ENCODE peak calls at places on chromosomes 7 and 10, in four cellular contexts. M is K562, S is right atrium auricular region, H is esophagus squamous epithelium. X is an unnamed sample.

GRCh38 chr10:30216811-30217210 is 132.3 kb downstream of the MTPAP start:
- DNase-seq in M (no peak), S (no peak), H (no peak), X (no peak)

GRCh38 chr10:13225601-13226000 is 8.6 kb downstream of the UCMA start:
- DNase-seq in S (no peak), M (no peak), H (no peak), X (no peak)

GRCh38 chr10:29239569-29240472 is 49.0 kb upstream of the LYZL1 start:
- DNase-seq in H (no peak), S (no peak), M (peak), X (peak)

GRCh38 chr7:112423987-112424386 is 26.3 kb upstream of the IFRD1 start:
- DNase-seq in M (no peak), H (no peak), S (no peak), X (no peak)

GRCh38 chr10:82813856-82814255 is 938.9 kb downstream of the NRG3 start:
- DNase-seq in S (no peak), H (no peak), M (no peak), X (no peak)

GRCh38 chr7:21364838-21365267 is 63.0 kb upstream of the SP4 start:
- DNase-seq in S (no peak), H (no peak), M (no peak), X (no peak)

GRCh38 chr7:139620676-139621344 is 97.3 kb downstream of the CLEC2L start:
- DNase-seq in H (no peak), S (no peak), M (peak), X (peak)

GRCh38 chr10:389836-390448 is 254.7 kb downstream of the ZMYND11 start:
- DNase-seq in S (no peak), H (no peak), M (no peak), X (no peak)

GRCh38 chr10:125868372-125868975 is 12.6 kb downstream of the DHX32 start:
- DNase-seq in H (no peak), M (peak), S (no peak), X (peak)

GRCh38 chr10:70222340-70222794 is 10.9 kb downstream of the PPA1 start:
- DNase-seq in S (no peak), M (no peak), H (no peak), X (no peak)

GRCh38 chr7:32215697-32216096 is 145.5 kb upstream of the PDE1C start:
- DNase-seq in S (no peak), H (no peak), M (no peak), X (no peak)

GRCh38 chr10:5623081-5623748 is 43.2 kb downstream of the ASB13 start:
- DNase-seq in S (peak), H (peak), M (peak), X (peak)

GRCh38 chr10:1465993-1466764 is 271.1 kb downstream of the ADARB2 start:
- DNase-seq in H (no peak), S (no peak), M (no peak), X (no peak)

GRCh38 chr7:23486002-23486773 is 15.9 kb upstream of the IGF2BP3 start:
- DNase-seq in H (no peak), S (no peak), M (no peak), X (no peak)

GRCh38 chr10:14414901-14415300 is 84.2 kb upstream of the FRMD4A start:
- DNase-seq in H (no peak), M (no peak), S (no peak), X (no peak)

GRCh38 chr7:106538638-106539037 is 122.3 kb downstream of the CCDC71L start:
- DNase-seq in M (no peak), H (no peak), S (no peak), X (no peak)

GRCh38 chr10:114654829-114655575 is 3.1 kb downstream of the ABLIM1 start:
- DNase-seq in S (no peak), M (no peak), H (no peak), X (no peak)

GRCh38 chr10:24951201-24952145 is 933 bp downstream of the PRTFDC1 start:
- DNase-seq in S (no peak), M (no peak), H (no peak), X (no peak)

GRCh38 chr10:93095225-93095624 is 21.5 kb downstream of the CYP26A1 start:
- DNase-seq in H (no peak), M (no peak), S (peak), X (no peak)

GRCh38 chr10:15419279-15419874 is 48.3 kb upstream of the FAM171A1 start:
- DNase-seq in H (no peak), M (peak), S (no peak), X (peak)

GRCh38 chr7:90621130-90621891 is 25.2 kb downstream of the CDK14 start:
- DNase-seq in S (no peak), H (no peak), M (no peak), X (no peak)

GRCh38 chr7:147088916-147089315 is 972.3 kb downstream of the CNTNAP2 start:
- DNase-seq in S (no peak), H (no peak), M (no peak), X (no peak)

GRCh38 chr7:51366930-51367613 is 50.5 kb upstream of the COBL start:
- DNase-seq in S (no peak), M (peak), H (no peak), X (peak)

GRCh38 chr7:15720849-15721471 is 34.5 kb upstream of the MEOX2 start:
- DNase-seq in M (no peak), S (peak), H (no peak), X (peak)

GRCh38 chr10:14389981-14390590 is 59.4 kb upstream of the FRMD4A start:
- DNase-seq in H (no peak), M (no peak), S (no peak), X (no peak)

DNA sequence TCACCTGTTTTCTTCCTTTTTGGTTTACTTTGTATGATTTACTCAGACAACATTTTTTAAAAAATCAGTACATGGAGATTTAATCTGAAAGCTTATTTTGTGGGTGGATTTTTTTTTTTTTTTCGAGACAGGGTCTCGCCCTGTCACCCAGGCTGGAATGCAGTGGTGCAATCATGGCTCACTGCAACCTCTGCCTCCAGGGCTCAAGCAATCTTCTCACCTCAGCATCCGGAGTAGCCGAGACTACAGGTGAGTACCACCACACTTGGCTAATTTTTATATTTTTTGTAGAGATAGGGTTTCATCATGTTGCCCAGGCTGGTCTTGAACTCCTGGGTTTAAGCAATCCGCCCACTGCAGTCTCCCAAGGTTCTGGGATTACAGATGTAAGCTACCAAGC is 2.5 kb downstream of the GSTO1 start:
- DNase-seq in H (no peak), S (no peak), M (no peak), X (no peak)
- H3K4me3 ChIP-seq in H (no peak), S (no peak), M (peak), X (no peak)

GRCh38 chr7:47990592-47990991 is 11.2 kb upstream of the HUS1 start:
- DNase-seq in S (no peak), M (no peak), H (no peak), X (no peak)

GRCh38 chr7:47988496-47989386 is 9.3 kb upstream of the HUS1 start:
- DNase-seq in M (no peak), H (no peak), S (no peak), X (peak)

GRCh38 chr7:47991270-47991669 is 11.9 kb upstream of the HUS1 start:
- DNase-seq in M (no peak), H (no peak), S (no peak), X (no peak)

GRCh38 chr7:47992446-47992845 is 13.0 kb upstream of the HUS1 start:
- DNase-seq in S (no peak), H (no peak), M (no peak), X (no peak)

DNA sequence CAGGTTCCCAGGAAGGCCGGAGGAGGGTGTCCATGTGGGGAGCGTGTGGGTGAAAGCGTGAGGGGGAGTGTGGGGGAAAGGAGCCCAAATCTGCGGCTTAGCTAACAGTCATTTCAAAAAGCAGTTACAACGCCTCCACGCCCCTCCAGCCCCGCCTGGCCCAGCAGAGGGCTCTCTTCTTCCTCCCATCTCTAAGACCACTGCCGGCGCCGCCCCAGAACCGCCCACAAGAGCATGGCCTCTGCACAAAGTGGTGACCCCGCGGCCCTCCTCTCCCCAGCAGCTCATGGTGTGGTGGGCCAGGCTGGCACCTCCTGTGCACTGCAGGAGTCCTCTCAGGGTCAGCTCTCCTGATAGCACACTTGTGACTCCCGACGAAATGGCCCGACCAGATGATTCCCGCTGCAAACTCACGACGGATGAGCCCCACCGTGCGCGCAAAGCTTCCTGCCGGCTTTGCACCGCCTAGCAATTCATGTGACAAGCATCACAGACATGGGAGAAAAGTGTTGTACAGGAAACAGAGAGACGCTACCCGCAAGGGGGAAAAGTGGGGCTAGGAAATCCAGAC is 12.4 kb upstream of the HUS1 start:
- DNase-seq in H (peak), S (peak), M (peak), X (peak)
- H3K4me3 ChIP-seq in H (peak), S (peak), M (no peak), X (peak)

GRCh38 chr10:119619215-119619614 is 22.5 kb upstream of the TIAL1 start:
- DNase-seq in M (no peak), S (no peak), H (no peak), X (no peak)
- H3K4me3 ChIP-seq in M (no peak), S (no peak), H (no peak), X (no peak)

DNA sequence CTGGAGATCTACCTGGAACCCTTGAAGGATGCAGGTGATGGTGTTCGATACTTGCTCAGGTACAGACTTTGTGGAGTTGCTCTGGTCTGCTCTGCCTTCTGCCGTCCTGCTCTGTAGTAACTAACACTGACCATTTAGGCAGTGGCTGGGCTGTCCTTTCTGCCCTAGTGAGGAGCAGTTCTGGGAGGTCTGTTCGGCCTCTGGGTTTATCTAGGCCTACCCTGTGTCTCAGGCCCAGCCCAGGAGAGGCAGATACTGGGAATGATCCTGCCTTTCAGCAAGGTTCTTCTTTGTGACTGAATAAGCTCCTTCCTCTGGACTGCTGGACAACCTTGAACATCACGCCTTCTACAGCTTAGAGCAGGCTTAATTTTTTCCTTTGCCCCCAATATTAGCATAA is 1.7 kb downstream of the ZFYVE27 start:
- DNase-seq in H (no peak), S (no peak), M (no peak), X (no peak)
- H3K4me3 ChIP-seq in H (no peak), S (no peak), M (peak), X (peak)

GRCh38 chr10:104683567-104683966 is 42.5 kb downstream of the SORCS3 start:
- DNase-seq in S (no peak), H (no peak), M (no peak), X (no peak)

GRCh38 chr10:104678658-104679057 is 37.6 kb downstream of the SORCS3 start:
- DNase-seq in S (no peak), M (no peak), H (no peak), X (no peak)

GRCh38 chr10:104686829-104687228 is 45.7 kb downstream of the SORCS3 start:
- DNase-seq in H (no peak), S (no peak), M (no peak), X (no peak)

GRCh38 chr10:104680467-104681401 is 39.6 kb downstream of the SORCS3 start:
- DNase-seq in M (no peak), H (no peak), S (no peak), X (no peak)

GRCh38 chr10:104681485-104681884 is 40.4 kb downstream of the SORCS3 start:
- DNase-seq in S (no peak), H (no peak), M (no peak), X (no peak)
- H3K4me3 ChIP-seq in S (peak), H (peak), M (no peak), X (no peak)

DNA sequence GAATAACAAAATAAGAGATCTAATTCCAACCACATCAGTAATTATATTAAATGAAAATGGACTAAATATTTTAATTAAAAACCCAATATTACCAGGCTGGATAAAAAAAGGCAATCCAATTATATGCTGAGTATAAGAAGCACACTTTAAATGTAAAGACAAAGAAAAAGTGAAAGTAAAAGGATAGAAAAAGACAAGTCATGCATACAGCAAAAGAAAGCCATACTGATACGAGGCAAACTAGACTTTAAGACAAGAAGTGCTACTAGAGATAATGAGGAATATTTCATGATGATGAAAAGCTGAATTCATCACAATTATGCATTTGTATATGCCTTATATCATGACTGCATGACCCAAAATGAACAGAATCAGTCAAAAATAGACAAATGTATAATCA is 628.6 kb downstream of the PHTF2 start:
- DNase-seq in H (no peak), M (no peak), S (no peak), X (no peak)
- H3K4me3 ChIP-seq in H (no peak), M (no peak), S (no peak), X (no peak)

DNA sequence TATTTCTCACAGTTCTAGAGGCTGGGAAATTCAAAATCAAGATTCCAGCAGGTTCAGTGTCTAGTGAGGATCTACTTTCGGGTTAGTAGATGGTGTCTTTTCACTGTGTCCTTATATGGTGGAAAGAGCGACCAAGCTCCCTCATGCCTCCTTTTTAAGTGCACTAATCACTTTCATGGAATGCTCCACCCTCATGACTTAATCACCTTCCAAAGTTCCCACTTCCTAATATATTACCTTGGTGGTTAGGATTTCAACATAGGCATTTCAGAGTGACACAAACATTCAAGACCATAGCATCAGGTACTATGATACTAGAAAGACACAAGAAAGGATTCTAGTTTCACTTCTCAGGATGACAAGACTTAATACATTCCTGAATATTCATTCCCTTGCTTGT is 119.1 kb upstream of the FAM3C start:
- DNase-seq in H (no peak), S (no peak), M (no peak), X (no peak)
- H3K4me3 ChIP-seq in H (no peak), S (no peak), M (no peak), X (no peak)

DNA sequence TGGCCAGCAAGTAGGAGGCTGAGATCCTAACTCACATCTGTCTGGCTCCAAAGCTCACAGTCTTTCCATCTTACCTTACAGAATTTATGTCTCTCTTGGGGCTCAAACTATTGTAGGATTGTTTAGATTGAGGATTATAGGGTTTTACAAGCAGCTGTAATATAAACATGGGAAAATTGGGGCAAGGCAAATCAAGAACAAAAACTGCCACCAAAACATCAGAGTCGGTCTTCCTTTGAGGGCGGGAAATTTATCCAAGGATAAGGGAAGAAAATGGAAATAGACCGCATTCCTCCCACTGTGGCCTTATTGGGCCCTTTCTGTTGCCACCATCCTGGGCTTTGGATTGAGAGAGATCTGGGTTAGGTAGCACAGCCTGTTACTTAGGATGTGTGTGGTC is 22.5 kb downstream of the RBM20 start:
- DNase-seq in H (no peak), M (no peak), S (no peak), X (no peak)
- H3K4me3 ChIP-seq in H (no peak), M (no peak), S (no peak), X (no peak)

X was measured in Karpas-422.